ENCODE peak calls at places on chromosomes 16 and 17, in eight cellular contexts. Q, I, L, Z, H, V, A and M are unnamed samples.

GRCh38 chr17:74429604-74430384 is 2.1 kb upstream of the GPRC5C start:
- DNase-seq in I (no peak), H (peak; percentile 71), Q (no peak), L (no peak), Z (peak; percentile 16), V (no peak), A (peak; percentile 46), M (no peak)

GRCh38 chr16:3997231-3997841 is 116.8 kb upstream of the CREBBP start:
- DNase-seq in A (no peak), Q (no peak), V (no peak), I (no peak), L (no peak), Z (no peak), H (no peak), M (no peak)

GRCh38 chr17:152860-153420 is 15.6 kb downstream of the SCGB1C2 start:
- DNase-seq in I (no peak), H (no peak), A (no peak), Q (no peak), Z (no peak), V (no peak), L (peak; percentile 57), M (no peak)

GRCh38 chr17:1904273-1905052 is 74.7 kb downstream of the RPA1 start:
- DNase-seq in H (peak; percentile 56), Z (no peak), A (no peak), Q (no peak), L (no peak), I (no peak), V (no peak), M (no peak)

GRCh38 chr16:77540656-77541055 is 105.8 kb upstream of the ADAMTS18 start:
- DNase-seq in Q (no peak), A (no peak), V (no peak), H (no peak), L (no peak), I (no peak), Z (peak; percentile 16), M (no peak)

GRCh38 chr17:19344311-19345066 is 18.0 kb downstream of the B9D1 start:
- DNase-seq in I (no peak), A (peak; percentile 84), V (peak; percentile 9), Q (no peak), Z (no peak), L (no peak), H (no peak), M (no peak)

GRCh38 chr17:66422181-66422580 is 119.8 kb downstream of the PRKCA start:
- DNase-seq in V (no peak), Q (no peak), H (no peak), A (no peak), Z (no peak), L (no peak), I (no peak), M (no peak)

GRCh38 chr16:57507414-57508083 is 21.3 kb upstream of the DOK4 start:
- DNase-seq in H (no peak), Z (no peak), Q (no peak), L (no peak), I (no peak), A (no peak), V (no peak), M (no peak)

GRCh38 chr17:41522301-41523224 is 3.9 kb upstream of the KRT15 start:
- DNase-seq in A (peak; percentile 10), I (no peak), V (no peak), Q (no peak), L (no peak), H (no peak), Z (no peak), M (no peak)

GRCh38 chr16:57852189-57852588 is 49.9 kb upstream of the KIFC3 start:
- DNase-seq in Q (no peak), I (no peak), A (no peak), Z (peak; percentile 8), V (no peak), H (no peak), L (no peak), M (no peak)

GRCh38 chr17:3917391-3917931 is 1.2 kb upstream of the P2RX1 start:
- DNase-seq in L (no peak), H (no peak), Q (no peak), Z (no peak), A (peak; percentile 83), V (no peak), I (no peak), M (no peak)

GRCh38 chr16:66849021-66849420 is 4.8 kb downstream of the CA7 start:
- DNase-seq in A (no peak), I (no peak), Z (no peak), H (no peak), L (peak; percentile 47), V (no peak), Q (no peak), M (no peak)

GRCh38 chr17:76405967-76406647 is 21.7 kb downstream of the SPHK1 start:
- DNase-seq in I (no peak), V (no peak), Z (peak; percentile 61), H (no peak), Q (no peak), L (no peak), A (no peak), M (no peak)

GRCh38 chr17:44362964-44363612 is 565 bp downstream of the FAM171A2 start:
- DNase-seq in L (no peak), I (no peak), Q (no peak), V (no peak), H (peak; percentile 79), Z (no peak), A (peak; percentile 87), M (no peak)

GRCh38 chr17:60325730-60326524 is 66.0 kb downstream of the USP32 start:
- DNase-seq in Q (no peak), V (no peak), L (no peak), H (no peak), Z (no peak), I (no peak), A (no peak), M (no peak)

GRCh38 chr16:83888672-83889044 is 10.3 kb upstream of the MLYCD start:
- DNase-seq in A (no peak), Q (no peak), I (no peak), V (no peak), Z (no peak), H (no peak), L (no peak), M (no peak)

GRCh38 chr17:48160177-48160967 is 52.8 kb downstream of the SNX11 start:
- DNase-seq in A (no peak), L (no peak), V (peak; percentile 60), H (no peak), Z (no peak), I (no peak), Q (no peak), M (peak; percentile 84)

GRCh38 chr16:23207485-23207884 is 24.9 kb downstream of the SCNN1G start:
- DNase-seq in Q (no peak), A (no peak), V (no peak), H (no peak), Z (no peak), L (no peak), I (no peak), M (no peak)

GRCh38 chr17:41507315-41507880 is 2.0 kb upstream of the KRT13 start:
- DNase-seq in V (no peak), Z (no peak), Q (no peak), L (no peak), A (no peak), I (no peak), H (no peak), M (no peak)

GRCh38 chr17:80117491-80118401 is 16.4 kb downstream of the GAA start:
- DNase-seq in H (no peak), A (peak; percentile 72), Z (no peak), I (no peak), Q (no peak), V (no peak), L (no peak), M (no peak)

GRCh38 chr17:57995076-57995956 is 7.3 kb upstream of the VEZF1 start:
- DNase-seq in Q (peak; percentile 59), L (peak; percentile 84), H (peak; percentile 61), A (no peak), V (peak; percentile 61), Z (peak; percentile 86), I (peak; percentile 58), M (no peak)

GRCh38 chr16:85524630-85525463 is 88.3 kb upstream of the GSE1 start:
- DNase-seq in I (no peak), L (peak; percentile 86), Z (peak; percentile 10), A (peak; percentile 91), V (no peak), Q (no peak), H (no peak), M (no peak)

GRCh38 chr16:12819126-12820117 is 15.7 kb upstream of the CPPED1 start:
- DNase-seq in L (peak; percentile 71), Z (peak; percentile 58), I (peak; percentile 59), Q (no peak), V (peak; percentile 89), A (no peak), H (peak; percentile 65), M (peak; percentile 54)

GRCh38 chr16:56317998-56318912 is 107.1 kb downstream of the AMFR start:
- DNase-seq in V (peak; percentile 88), I (peak; percentile 79), Z (peak; percentile 67), H (peak; percentile 93), Q (peak; percentile 45), A (peak; percentile 90), L (peak; percentile 88), M (peak; percentile 68)

GRCh38 chr17:15920758-15921239 is 24.1 kb upstream of the ADORA2B start:
- DNase-seq in I (no peak), A (no peak), V (peak; percentile 20), Z (peak; percentile 97), H (no peak), L (no peak), Q (peak; percentile 94), M (no peak)

GRCh38 chr16:56199164-56199563 is 7.9 kb downstream of the GNAO1 start:
- DNase-seq in Q (no peak), Z (no peak), V (no peak), I (no peak), L (no peak), H (peak; percentile 49), A (no peak), M (no peak)

GRCh38 chr17:6110592-6110991 is 40.4 kb downstream of the WSCD1 start:
- DNase-seq in I (no peak), V (no peak), H (peak; percentile 54), Z (no peak), L (no peak), A (no peak), Q (no peak), M (no peak)

GRCh38 chr17:68011199-68011665 is 15.0 kb upstream of the C17orf58 start:
- DNase-seq in H (peak; percentile 63), A (no peak), Z (peak; percentile 40), Q (no peak), L (no peak), V (peak; percentile 82), I (peak; percentile 23), M (no peak)

GRCh38 chr17:7191571-7192270 is 12.6 kb upstream of the ASGR1 start:
- DNase-seq in V (peak; percentile 86), Z (peak; percentile 37), H (no peak), L (no peak), A (no peak), Q (no peak), I (peak; percentile 73), M (peak; percentile 47)